ENCODE peak calls at places on chromosomes 3 and 15, in four cellular contexts. One of them, this sample, is unnamed.

GRCh38 chr3:95280711-95281352 is 1218.0 kb downstream of the NSUN3 start:
- DNase-seq in K562: no peak
- DNase-seq in GM12878: no peak
- DNase-seq in HepG2: no peak
- DNase-seq in this sample: no peak

GRCh38 chr3:57557088-57557537 is 1.0 kb downstream of the PDE12 start:
- DNase-seq in K562: peak; percentile 14
- DNase-seq in GM12878: no peak
- DNase-seq in HepG2: peak; percentile 46
- DNase-seq in this sample: peak; percentile 39

GRCh38 chr3:140917769-140918168 is 23.9 kb upstream of the SLC25A36 start:
- DNase-seq in K562: no peak
- DNase-seq in GM12878: no peak
- DNase-seq in HepG2: no peak
- DNase-seq in this sample: no peak

GRCh38 chr3:157534725-157535161 is 31.5 kb upstream of the VEPH1 start:
- DNase-seq in K562: peak; percentile 33
- DNase-seq in GM12878: no peak
- DNase-seq in HepG2: no peak
- DNase-seq in this sample: no peak

GRCh38 chr3:109257269-109257668 is 59.0 kb downstream of the DPPA2 start:
- DNase-seq in K562: no peak
- DNase-seq in GM12878: no peak
- DNase-seq in HepG2: no peak
- DNase-seq in this sample: no peak

GRCh38 chr3:73418636-73419035 is 206.1 kb downstream of the PDZRN3 start:
- DNase-seq in K562: no peak
- DNase-seq in GM12878: no peak
- DNase-seq in HepG2: no peak
- DNase-seq in this sample: no peak

GRCh38 chr15:75161106-75161505 is 40.6 kb upstream of the C15orf39 start:
- DNase-seq in K562: no peak
- DNase-seq in GM12878: no peak
- DNase-seq in HepG2: no peak
- DNase-seq in this sample: no peak

GRCh38 chr15:55389276-55389631 is 18.9 kb downstream of the CCPG1 start:
- DNase-seq in K562: no peak
- DNase-seq in GM12878: no peak
- DNase-seq in HepG2: no peak
- DNase-seq in this sample: no peak

GRCh38 chr3:82229397-82229796 is 468.0 kb upstream of the GBE1 start:
- DNase-seq in K562: no peak
- DNase-seq in GM12878: peak; percentile 44
- DNase-seq in HepG2: no peak
- DNase-seq in this sample: no peak

GRCh38 chr15:42605281-42605744 is 29.9 kb downstream of the STARD9 start:
- DNase-seq in K562: no peak
- DNase-seq in GM12878: peak; percentile 59
- DNase-seq in HepG2: no peak
- DNase-seq in this sample: no peak

GRCh38 chr3:145116769-145117168 is 1044.2 kb downstream of the PLOD2 start:
- DNase-seq in K562: no peak
- DNase-seq in GM12878: no peak
- DNase-seq in HepG2: no peak
- DNase-seq in this sample: no peak

GRCh38 chr3:31300802-31301443 is 231.8 kb upstream of the STT3B start:
- DNase-seq in K562: no peak
- DNase-seq in GM12878: no peak
- DNase-seq in HepG2: no peak
- DNase-seq in this sample: no peak

GRCh38 chr3:154904328-154904727 is 175.8 kb upstream of the MME start:
- DNase-seq in K562: peak; percentile 7
- DNase-seq in GM12878: no peak
- DNase-seq in HepG2: peak; percentile 2
- DNase-seq in this sample: peak; percentile 19

GRCh38 chr3:132726341-132726823 is 4.2 kb upstream of the NPHP3 start:
- DNase-seq in K562: peak; percentile 10
- DNase-seq in GM12878: no peak
- DNase-seq in HepG2: peak; percentile 39
- DNase-seq in this sample: peak; percentile 23

GRCh38 chr3:39448506-39449233 is 18.8 kb upstream of the MOBP start:
- DNase-seq in K562: no peak
- DNase-seq in GM12878: no peak
- DNase-seq in HepG2: no peak
- DNase-seq in this sample: no peak

GRCh38 chr3:39446444-39446843 is 21.0 kb upstream of the MOBP start:
- DNase-seq in K562: no peak
- DNase-seq in GM12878: no peak
- DNase-seq in HepG2: no peak
- DNase-seq in this sample: no peak

GRCh38 chr3:39449796-39450195 is 17.7 kb upstream of the MOBP start:
- DNase-seq in K562: no peak
- DNase-seq in GM12878: no peak
- DNase-seq in HepG2: no peak
- DNase-seq in this sample: no peak

GRCh38 chr3:39445927-39446326 is 21.6 kb upstream of the MOBP start:
- DNase-seq in K562: no peak
- DNase-seq in GM12878: no peak
- DNase-seq in HepG2: no peak
- DNase-seq in this sample: no peak

DNA sequence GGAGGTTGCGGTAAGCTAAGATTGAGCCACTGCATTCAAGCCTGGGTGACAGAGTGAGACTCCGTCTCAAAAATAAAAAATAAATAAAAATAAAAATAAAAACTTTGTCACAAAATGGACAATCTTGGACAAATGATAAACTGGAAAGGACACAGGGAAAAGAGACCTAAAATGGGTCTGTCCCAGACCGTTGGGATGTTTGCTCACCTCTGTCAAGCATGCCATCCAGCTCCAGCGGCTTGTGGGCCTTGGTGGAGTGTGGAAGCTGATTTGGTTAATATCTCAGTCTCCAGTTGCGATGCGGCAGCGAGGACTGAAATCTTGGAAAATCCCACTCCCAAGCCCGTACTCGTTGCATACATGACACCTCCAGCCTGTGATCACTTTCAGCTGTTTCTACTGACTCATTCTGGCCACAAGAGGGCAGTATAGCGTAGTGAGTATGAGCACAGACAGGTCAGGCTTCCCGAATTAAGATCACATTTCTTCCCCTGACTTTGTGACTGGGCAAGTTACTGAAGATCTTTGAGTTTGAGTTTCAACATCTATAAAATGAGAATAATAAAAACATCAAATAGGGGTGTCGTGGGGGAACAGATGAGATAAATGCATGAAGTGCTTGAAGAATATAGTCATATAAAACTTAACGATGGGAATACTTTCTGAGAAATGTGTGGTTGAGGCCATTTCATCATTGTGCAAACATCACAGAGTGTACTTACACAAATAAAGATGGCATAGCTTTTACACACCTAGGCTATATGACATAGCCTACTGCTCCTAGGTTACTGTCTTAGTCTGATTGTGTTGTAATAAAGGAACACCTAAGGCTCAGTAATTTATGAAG is 19.6 kb upstream of the MOBP start:
- DNase-seq in K562: peak; percentile 90
- DNase-seq in GM12878: peak; percentile 25
- DNase-seq in HepG2: peak; percentile 80
- DNase-seq in this sample: peak; percentile 83
- TF ChIP-seq TARDBP in K562: no peak
- TF ChIP-seq TARDBP in GM12878: no peak
- TF ChIP-seq TARDBP in HepG2: no peak
- TF ChIP-seq TARDBP in this sample: no peak

DNA sequence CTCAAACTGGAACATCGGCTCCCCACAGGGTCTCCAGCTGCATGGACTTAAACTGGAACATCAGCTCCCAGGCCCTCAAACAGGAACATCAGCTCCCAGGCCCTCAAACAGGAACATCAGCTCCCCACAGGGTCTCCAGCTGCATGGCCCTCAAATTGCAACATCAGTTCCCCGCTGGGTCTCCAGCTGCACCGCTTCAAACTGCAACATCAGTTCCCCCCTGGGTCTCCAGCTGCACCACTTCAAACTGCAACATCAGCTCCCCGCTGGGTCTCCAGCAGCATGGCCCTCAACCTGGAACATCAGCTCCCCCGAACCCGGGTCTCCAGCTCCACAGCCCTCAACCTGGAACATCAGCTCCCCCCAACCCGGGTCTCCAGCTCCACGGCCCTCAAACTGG is 82.0 kb downstream of the TFRC start:
- DNase-seq in K562: no peak
- DNase-seq in GM12878: no peak
- DNase-seq in HepG2: no peak
- DNase-seq in this sample: no peak
- TF ChIP-seq TARDBP in K562: no peak
- TF ChIP-seq TARDBP in GM12878: no peak
- TF ChIP-seq TARDBP in HepG2: no peak
- TF ChIP-seq TARDBP in this sample: no peak

DNA sequence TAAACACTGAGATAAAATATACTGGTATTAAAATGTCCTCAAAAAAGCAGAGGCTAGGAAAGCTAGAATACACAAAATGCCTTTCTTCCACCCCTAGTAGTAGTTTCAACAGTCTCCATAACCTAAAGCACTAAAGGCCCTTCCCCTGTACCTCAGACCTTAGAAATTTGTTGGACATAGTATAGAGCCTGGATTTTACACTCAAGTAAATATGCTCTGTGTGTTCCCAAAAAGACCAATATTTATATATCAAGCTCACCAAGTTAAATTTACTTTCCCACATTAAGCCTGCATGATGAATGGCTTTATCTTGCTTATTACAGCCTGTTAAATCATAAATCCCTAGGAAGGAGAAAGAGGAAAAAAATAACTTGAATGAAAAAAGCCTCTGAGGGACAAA is 378.7 kb upstream of the AZI2 start:
- DNase-seq in K562: no peak
- DNase-seq in GM12878: no peak
- DNase-seq in HepG2: no peak
- DNase-seq in this sample: no peak
- TF ChIP-seq TARDBP in K562: no peak
- TF ChIP-seq TARDBP in GM12878: no peak
- TF ChIP-seq TARDBP in HepG2: no peak
- TF ChIP-seq TARDBP in this sample: no peak

DNA sequence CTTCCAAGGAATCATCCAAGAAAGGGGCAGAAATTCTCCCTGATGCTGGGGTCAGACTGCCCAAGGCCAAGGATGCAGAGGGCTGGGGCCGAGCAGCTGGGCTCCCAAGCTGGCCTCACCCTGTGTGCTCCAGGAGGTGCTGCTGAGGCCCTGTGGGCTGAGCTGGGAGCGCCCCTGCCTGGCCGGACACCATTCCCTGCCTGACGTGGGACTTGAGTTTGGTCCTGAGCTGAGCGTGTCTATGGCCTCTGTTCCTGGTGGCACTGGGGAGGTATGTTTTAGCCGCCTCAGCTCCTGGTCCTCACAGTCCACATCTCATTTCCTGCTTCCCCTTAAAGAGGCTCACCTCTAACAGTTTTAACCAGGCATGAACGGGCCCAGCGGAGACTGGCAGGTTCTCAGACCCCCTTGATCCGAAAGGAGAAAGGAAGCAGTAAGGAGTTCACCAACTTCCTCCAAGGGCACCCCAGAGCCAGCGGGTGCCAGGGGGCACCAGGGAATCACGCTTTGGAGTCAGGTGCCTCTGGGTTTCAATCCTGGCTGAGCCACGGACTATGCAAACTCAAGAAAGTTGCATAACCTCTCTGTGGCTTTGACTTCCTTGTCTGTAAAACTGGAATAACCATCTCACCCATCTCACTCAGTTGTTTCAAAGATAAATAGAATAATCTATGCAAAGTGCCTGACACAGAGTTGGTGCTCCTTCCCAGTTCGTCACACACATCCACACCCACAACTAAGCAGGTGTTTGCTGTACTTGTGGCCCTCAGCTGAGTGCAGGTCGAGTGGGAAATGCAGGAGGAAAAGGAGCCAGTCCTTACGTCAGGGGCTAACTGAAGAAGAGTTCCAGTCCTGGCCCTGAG is 48.6 kb downstream of the SLC12A8 start:
- DNase-seq in K562: no peak
- DNase-seq in GM12878: no peak
- DNase-seq in HepG2: peak; percentile 31
- DNase-seq in this sample: no peak
- TF ChIP-seq TARDBP in K562: no peak
- TF ChIP-seq TARDBP in GM12878: no peak
- TF ChIP-seq TARDBP in HepG2: no peak
- TF ChIP-seq TARDBP in this sample: no peak

DNA sequence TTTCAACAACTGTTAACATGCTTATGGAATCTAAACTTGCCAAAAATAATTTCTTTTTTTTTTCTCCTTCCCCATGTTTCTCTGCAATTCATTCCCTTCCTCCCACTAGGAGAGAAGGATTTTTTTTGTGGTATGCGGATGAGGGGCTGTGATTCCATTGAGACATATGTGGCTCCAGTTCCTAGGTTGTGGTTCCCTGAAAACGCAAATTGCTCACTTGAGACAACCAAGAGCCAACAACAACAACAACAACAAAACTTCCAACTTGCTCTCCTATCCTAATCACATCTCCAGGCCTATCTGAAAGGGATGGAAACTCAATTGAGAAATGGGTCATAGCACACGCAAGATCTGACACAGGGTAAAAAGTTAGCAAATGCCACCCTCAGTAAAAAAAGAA is 406.5 kb upstream of the TGFBR2 start:
- DNase-seq in K562: no peak
- DNase-seq in GM12878: no peak
- DNase-seq in HepG2: no peak
- DNase-seq in this sample: no peak
- TF ChIP-seq TARDBP in K562: no peak
- TF ChIP-seq TARDBP in GM12878: no peak
- TF ChIP-seq TARDBP in HepG2: no peak
- TF ChIP-seq TARDBP in this sample: no peak

DNA sequence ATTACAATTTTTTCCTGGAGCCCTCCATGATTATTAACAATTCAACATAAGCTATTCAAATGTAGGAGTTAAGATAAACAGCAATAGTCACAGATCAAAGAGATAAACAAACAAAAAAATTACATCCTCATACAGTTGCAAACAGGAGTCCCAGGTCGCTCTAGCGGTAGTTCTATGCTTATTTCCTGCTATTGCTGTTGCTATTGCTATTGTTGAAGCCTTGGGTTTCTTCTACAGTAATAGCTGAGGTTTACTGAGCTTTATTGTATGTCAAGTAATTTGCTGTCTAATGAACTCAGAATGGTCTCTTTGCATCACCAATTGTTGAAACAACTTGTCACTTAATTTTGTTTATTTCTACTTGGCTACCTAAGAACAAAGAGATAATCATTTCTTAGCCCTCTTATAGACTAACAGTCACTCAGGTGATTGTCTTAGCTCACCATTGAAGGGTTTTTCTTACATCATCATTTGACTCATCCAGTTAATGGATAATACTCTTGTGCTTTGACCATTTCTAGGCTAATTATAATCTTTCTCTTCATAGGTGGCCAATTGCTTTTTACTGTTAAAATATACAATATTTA is 654.6 kb downstream of the MECOM start:
- DNase-seq in K562: no peak
- DNase-seq in GM12878: no peak
- DNase-seq in HepG2: no peak
- DNase-seq in this sample: no peak
- TF ChIP-seq TARDBP in K562: no peak
- TF ChIP-seq TARDBP in GM12878: no peak
- TF ChIP-seq TARDBP in HepG2: no peak
- TF ChIP-seq TARDBP in this sample: no peak

This sample was measured in HEK293T.